ENCODE peak calls at places on chromosome 20, in eight cellular contexts. C is neural progenitor cell; E is mesendoderm; N is WERI-Rb-1; H is osteoblast; X is K562; Z is naive thymus-derived CD4-positive, alpha-beta T cell; K is GM23338. I is an unnamed sample.

GRCh38 chr20:63945921-63946920 is 10.0 kb downstream of the UCKL1 start:
- DNase-seq in C (no peak), E (no peak), N (no peak), H (no peak), X (no peak), Z (no peak), K (no peak), I (no peak)

GRCh38 chr20:19858972-19859371 is 100.9 kb downstream of the RIN2 start:
- DNase-seq in C (no peak), E (no peak), N (no peak), H (peak; percentile 77), X (no peak), Z (no peak), K (no peak), I (no peak)

GRCh38 chr20:33985280-33985679 is 8.4 kb upstream of the RALY start:
- DNase-seq in C (no peak), E (no peak), N (no peak), H (no peak), X (no peak), Z (no peak), K (no peak), I (no peak)

GRCh38 chr20:34618676-34619075 is 58.2 kb downstream of the PIGU start:
- DNase-seq in C (no peak), E (no peak), N (no peak), H (no peak), X (no peak), Z (no peak), K (no peak), I (no peak)

GRCh38 chr20:38196016-38196415 is 30.9 kb upstream of the TGM2 start:
- DNase-seq in C (no peak), E (no peak), N (no peak), H (peak; percentile 17), X (no peak), Z (no peak), K (no peak), I (no peak)

GRCh38 chr20:2141592-2142575 is 40.3 kb downstream of the STK35 start:
- DNase-seq in C (no peak), E (no peak), N (no peak), H (no peak), X (no peak), Z (no peak), K (no peak), I (no peak)

GRCh38 chr20:20130399-20130798 is 78.1 kb downstream of the CFAP61 start:
- DNase-seq in C (peak; percentile 58), E (peak; percentile 70), N (peak; percentile 38), H (no peak), X (peak; percentile 3), Z (no peak), K (peak; percentile 70), I (no peak)

GRCh38 chr20:25283221-25283951 is 35.5 kb downstream of the PYGB start:
- DNase-seq in C (no peak), E (no peak), N (peak; percentile 6), H (peak; percentile 74), X (no peak), Z (no peak), K (no peak), I (no peak)

GRCh38 chr20:40390654-40391053 is 298.4 kb downstream of the MAFB start:
- DNase-seq in C (no peak), E (peak; percentile 61), N (no peak), H (no peak), X (no peak), Z (no peak), K (peak; percentile 9), I (no peak)

GRCh38 chr20:40578961-40579360 is 110.1 kb downstream of the MAFB start:
- DNase-seq in C (no peak), E (no peak), N (no peak), H (no peak), X (no peak), Z (no peak), K (no peak), I (no peak)

GRCh38 chr20:37296371-37296770 is 6.9 kb downstream of the MANBAL start:
- DNase-seq in C (no peak), E (no peak), N (no peak), H (no peak), X (no peak), Z (no peak), K (no peak), I (no peak)

GRCh38 chr20:63089051-63089907 is 82.5 kb upstream of the BHLHE23 start:
- DNase-seq in C (no peak), E (no peak), N (peak; percentile 42), H (peak; percentile 23), X (no peak), Z (peak; percentile 4), K (no peak), I (peak; percentile 40)

GRCh38 chr20:17612975-17613327 is 43.1 kb downstream of the DSTN start:
- DNase-seq in C (no peak), E (no peak), N (no peak), H (peak; percentile 72), X (no peak), Z (no peak), K (no peak), I (no peak)
- H3K27ac ChIP-seq in C (no peak overlapping the region), E (no peak overlapping the region), N (no peak overlapping the region), H (peak overlapping the region; percentile 85), X (no peak overlapping the region), Z (peak overlapping the region; percentile 60), K (no peak overlapping the region), I (no peak overlapping the region)

GRCh38 chr20:9066196-9066595 is 2.7 kb upstream of the PLCB4 start:
- DNase-seq in C (no peak), E (no peak), N (no peak), H (peak; percentile 78), X (no peak), Z (no peak), K (no peak), I (no peak)

GRCh38 chr20:9068232-9068781 is 580 bp upstream of the PLCB4 start:
- DNase-seq in C (peak; percentile 89), E (peak; percentile 80), N (peak; percentile 78), H (peak; percentile 92), X (peak; percentile 14), Z (no peak), K (peak; percentile 75), I (peak; percentile 69)

GRCh38 chr20:9070304-9070703 is 1.4 kb downstream of the PLCB4 start:
- DNase-seq in C (no peak), E (no peak), N (no peak), H (no peak), X (no peak), Z (no peak), K (no peak), I (no peak)

GRCh38 chr20:9071976-9072726 is 3.3 kb downstream of the PLCB4 start:
- DNase-seq in C (no peak), E (no peak), N (no peak), H (peak; percentile 81), X (no peak), Z (no peak), K (no peak), I (no peak)

GRCh38 chr20:9068896-9069663 is at the start of gene PLCB4:
- DNase-seq in C (peak; percentile 74), E (peak; percentile 77), N (peak; percentile 50), H (peak; percentile 86), X (peak; percentile 27), Z (no peak), K (peak; percentile 56), I (peak; percentile 57)
- H3K27ac ChIP-seq in C (peak within 1 kb of the TSS; percentile 26), E (peak within 1 kb of the TSS; percentile 79), N (peak within 1 kb of the TSS; percentile 75), H (peak within 1 kb of the TSS; percentile 54), X (no peak within 1 kb of the TSS), Z (no peak within 1 kb of the TSS), K (peak within 1 kb of the TSS; percentile 90), I (no peak within 1 kb of the TSS)

GRCh38 chr20:5973971-5974370 is 23.5 kb downstream of the MCM8 start:
- DNase-seq in C (no peak), E (no peak), N (no peak), H (no peak), X (no peak), Z (no peak), K (no peak), I (no peak)
- H3K27ac ChIP-seq in C (no peak overlapping the region), E (no peak overlapping the region), N (no peak overlapping the region), H (peak overlapping the region; percentile 72), X (no peak overlapping the region), Z (no peak overlapping the region), K (no peak overlapping the region), I (no peak overlapping the region)

DNA sequence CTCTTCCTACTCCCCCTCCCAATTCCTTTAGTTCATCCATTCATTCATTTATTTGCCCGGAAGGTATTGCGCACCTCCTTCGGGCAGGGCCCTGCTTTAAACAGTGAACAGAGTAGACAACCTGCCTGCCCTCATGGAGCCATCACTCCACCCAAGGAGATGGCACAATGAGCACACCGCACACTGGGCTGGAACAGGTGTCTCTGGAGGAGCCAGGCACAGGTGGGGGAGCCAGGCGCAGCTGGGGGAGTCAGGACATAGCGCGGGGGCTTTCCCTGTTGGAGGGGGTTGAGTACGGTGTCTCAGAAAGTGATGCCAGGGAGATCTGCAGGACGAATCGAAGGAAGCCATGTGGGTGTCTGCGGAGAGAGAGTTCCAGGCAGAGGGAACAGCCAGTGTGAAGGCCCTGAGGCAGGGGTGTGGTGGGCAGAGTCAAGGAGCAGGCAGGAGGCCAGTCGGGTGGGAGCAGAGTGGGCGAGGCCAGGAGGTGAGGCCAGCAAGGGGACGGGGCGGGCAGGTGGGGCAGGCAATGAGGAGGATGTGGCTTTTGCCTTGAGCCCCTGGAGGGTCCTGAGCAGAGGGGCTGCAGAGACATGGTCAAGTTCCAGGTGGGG is 46.4 kb downstream of the SNAI1 start:
- DNase-seq in C (no peak), E (no peak), N (no peak), H (peak; percentile 29), X (no peak), Z (no peak), K (no peak), I (no peak)
- H3K27ac ChIP-seq in C (no peak overlapping the region), E (no peak overlapping the region), N (no peak overlapping the region), H (peak overlapping the region; percentile 96), X (peak overlapping the region; percentile 51), Z (no peak overlapping the region), K (no peak overlapping the region), I (no peak overlapping the region)